ENCODE peak calls at places on chromosomes 5 and 9, in four cellular contexts. B, G, K and W are unnamed samples.

GRCh38 chr5:103458497-103459040 is 104.0 kb downstream of the NUDT12 start:
- DNase-seq in B (no peak), G (no peak), K (no peak), W (no peak)

GRCh38 chr5:100644776-100645175 is 109.6 kb downstream of the FAM174A start:
- DNase-seq in B (no peak), G (no peak), K (no peak), W (no peak)

GRCh38 chr5:139856694-139857093 is 61.1 kb downstream of the PSD2 start:
- DNase-seq in B (no peak), G (no peak), K (no peak), W (no peak)

GRCh38 chr9:20642045-20642444 is 19.7 kb upstream of the MLLT3 start:
- DNase-seq in B (no peak), G (no peak), K (no peak), W (no peak)

GRCh38 chr9:112777914-112778313 is 27.4 kb downstream of the SNX30 start:
- DNase-seq in B (no peak), G (no peak), K (no peak), W (no peak)

GRCh38 chr9:69237702-69238295 is 63.7 kb downstream of the TJP2 start:
- DNase-seq in B (no peak), G (no peak), K (no peak), W (no peak)

GRCh38 chr5:91162534-91163381 is 220.4 kb downstream of the ARRDC3 start:
- DNase-seq in B (no peak), G (peak; percentile 27), K (peak; percentile 95), W (no peak)

GRCh38 chr5:137575211-137575610 is 76.1 kb upstream of the SPOCK1 start:
- DNase-seq in B (no peak), G (no peak), K (no peak), W (no peak)

GRCh38 chr5:136330353-136330913 is 34.9 kb downstream of the TRPC7 start:
- DNase-seq in B (no peak), G (no peak), K (no peak), W (no peak)

GRCh38 chr5:35230043-35230611 is at the start of gene PRLR:
- DNase-seq in B (no peak), G (no peak), K (peak; percentile 13), W (no peak)

GRCh38 chr5:150082889-150083288 is 3.5 kb downstream of the CSF1R start:
- DNase-seq in B (no peak), G (no peak), K (no peak), W (no peak)